ENCODE peak calls at places on chromosomes 3 and 15, in ten cellular contexts. Q is upper lobe of left lung, A is tibial nerve, E is H9, Y is kidney epithelial cell, L is sigmoid colon, T is lower leg skin, P is HFFc6, G is PC-3, C is SK-N-SH. U is an unnamed sample.

GRCh38 chr3:178705925-178706324 is 169.7 kb downstream of the KCNMB2 start:
- DNase-seq in A (no peak), E (no peak), Q (no peak), T (no peak), C (no peak), Y (no peak), L (no peak), G (peak), P (no peak), U (no peak)

GRCh38 chr3:125622381-125622788 is 27.1 kb upstream of the OSBPL11 start:
- DNase-seq in T (no peak), G (no peak), Q (peak), P (no peak), E (no peak), A (no peak), C (no peak), L (peak), Y (no peak), U (no peak)

GRCh38 chr3:86865506-86865905 is 125.4 kb downstream of the VGLL3 start:
- DNase-seq in C (no peak), Q (no peak), L (no peak), Y (no peak), E (no peak), T (no peak), P (peak), G (no peak), A (no peak), U (no peak)

GRCh38 chr3:117706037-117706436 is 996.5 kb downstream of the TUSC7 start:
- DNase-seq in G (no peak), E (no peak), Y (no peak), T (no peak), Q (no peak), C (no peak), L (no peak), P (peak), A (no peak), U (no peak)

GRCh38 chr15:99084965-99085364 is 19.9 kb upstream of the SYNM start:
- DNase-seq in Y (no peak), E (no peak), A (no peak), T (no peak), P (no peak), Q (no peak), G (no peak), L (no peak), C (no peak), U (no peak)

GRCh38 chr3:81891056-81891455 is 129.6 kb upstream of the GBE1 start:
- DNase-seq in L (no peak), A (no peak), Q (no peak), E (no peak), T (no peak), G (no peak), P (no peak), Y (no peak), C (no peak), U (no peak)

GRCh38 chr15:59616390-59616789 is 4.8 kb downstream of the GCNT3 start:
- DNase-seq in Y (peak), T (no peak), L (no peak), E (no peak), P (no peak), G (peak), Q (no peak), A (no peak), C (no peak), U (no peak)

GRCh38 chr3:169085827-169086226 is 577.7 kb downstream of the MECOM start:
- DNase-seq in A (no peak), P (peak), L (no peak), E (no peak), T (peak), Y (peak), C (no peak), Q (no peak), G (peak), U (no peak)

GRCh38 chr15:94229591-94230365 is 1.6 kb upstream of the MCTP2 start:
- DNase-seq in E (no peak), Y (no peak), Q (no peak), C (no peak), G (peak), L (no peak), P (no peak), T (no peak), A (no peak), U (no peak)

GRCh38 chr15:42385980-42386695 is 26.8 kb downstream of the CAPN3 start:
- DNase-seq in Y (no peak), E (peak), A (no peak), C (no peak), T (no peak), Q (no peak), G (no peak), L (no peak), P (no peak), U (no peak)

GRCh38 chr3:171177056-171177455 is 150.5 kb upstream of the SLC2A2 start:
- DNase-seq in Y (no peak), T (no peak), G (no peak), E (no peak), P (no peak), A (no peak), L (no peak), C (no peak), Q (no peak), U (no peak)

GRCh38 chr3:36520241-36521006 is 140.1 kb downstream of the STAC start:
- DNase-seq in C (peak), Q (no peak), E (no peak), Y (no peak), T (no peak), P (no peak), A (no peak), G (no peak), L (no peak), U (no peak)

GRCh38 chr3:124837065-124837464 is 50.1 kb downstream of the ITGB5 start:
- DNase-seq in A (no peak), C (no peak), E (no peak), Y (no peak), Q (no peak), P (no peak), G (no peak), T (no peak), L (no peak), U (no peak)

GRCh38 chr15:80710635-80711553 is 15.8 kb downstream of the ABHD17C start:
- DNase-seq in Q (no peak), A (no peak), T (no peak), L (no peak), G (peak), P (peak), E (no peak), C (no peak), Y (no peak), U (no peak)

GRCh38 chr3:39460677-39461076 is 6.8 kb upstream of the MOBP start:
- DNase-seq in Y (no peak), C (no peak), Q (no peak), A (no peak), G (no peak), T (no peak), L (no peak), P (no peak), E (no peak), U (no peak)

GRCh38 chr3:36124118-36124796 is 256.0 kb upstream of the STAC start:
- DNase-seq in P (no peak), Y (peak), G (peak), E (peak), T (no peak), L (no peak), C (peak), Q (no peak), A (no peak), U (no peak)

GRCh38 chr3:171404376-171404982 is 55.7 kb downstream of the TNIK start:
- DNase-seq in T (no peak), G (peak), Y (no peak), A (no peak), L (no peak), P (no peak), E (no peak), Q (no peak), C (no peak), U (no peak)

GRCh38 chr15:67548862-67549651 is 6.6 kb downstream of the MAP2K5 start:
- DNase-seq in T (no peak), E (peak), C (peak), P (no peak), A (no peak), Q (peak), L (peak), Y (no peak), G (no peak), U (no peak)

GRCh38 chr3:101803152-101803782 is 24.3 kb downstream of the NXPE3 start:
- DNase-seq in Y (no peak), P (peak), G (peak), C (peak), Q (peak), A (peak), L (peak), T (peak), E (no peak), U (no peak)

GRCh38 chr3:101823525-101823924 is 25.8 kb upstream of the NFKBIZ start:
- DNase-seq in E (no peak), G (no peak), Q (no peak), Y (no peak), P (no peak), L (no peak), T (no peak), A (no peak), C (no peak), U (no peak)

GRCh38 chr3:42122261-42123011 is 31.3 kb downstream of the TRAK1 start:
- DNase-seq in G (no peak), P (peak), E (no peak), A (no peak), T (no peak), Q (no peak), C (no peak), Y (no peak), L (peak), U (no peak)

GRCh38 chr15:58528197-58528870 is 96.5 kb downstream of the LIPC start:
- DNase-seq in C (no peak), Y (peak), P (peak), L (no peak), E (peak), T (no peak), Q (peak), A (no peak), G (peak), U (no peak)

GRCh38 chr3:72177075-72178050 is 392.4 kb upstream of the PROK2 start:
- DNase-seq in T (no peak), P (no peak), Y (no peak), A (no peak), C (no peak), E (no peak), Q (peak), G (no peak), L (peak), U (peak)

GRCh38 chr3:109548192-109548938 is 211.0 kb upstream of the DPPA4 start:
- DNase-seq in P (no peak), Y (no peak), C (no peak), T (no peak), A (no peak), E (no peak), G (peak), L (no peak), Q (no peak), U (no peak)

GRCh38 chr3:169627073-169627472 is 36.4 kb downstream of the MECOM start:
- DNase-seq in C (no peak), A (no peak), E (no peak), L (no peak), Y (no peak), G (no peak), P (no peak), T (no peak), Q (no peak), U (no peak)

GRCh38 chr15:38267416-38268022 is 14.9 kb downstream of the SPRED1 start:
- DNase-seq in E (no peak), L (no peak), C (no peak), P (peak), G (peak), T (no peak), Q (no peak), Y (no peak), A (no peak), U (no peak)

GRCh38 chr3:100480111-100480510 is 12.3 kb upstream of the TMEM45A start:
- DNase-seq in A (no peak), T (no peak), L (no peak), G (no peak), C (no peak), P (no peak), Q (no peak), Y (no peak), E (peak), U (no peak)

GRCh38 chr3:55912880-55913279 is 425.8 kb upstream of the WNT5A start:
- DNase-seq in C (no peak), E (no peak), P (no peak), Y (no peak), A (no peak), G (no peak), L (no peak), T (no peak), Q (no peak), U (no peak)

GRCh38 chr15:55897560-55898336 is 95.7 kb downstream of the NEDD4 start:
- DNase-seq in P (peak), C (peak), A (peak), T (peak), G (peak), E (peak), L (no peak), Q (peak), Y (no peak), U (peak)

GRCh38 chr3:24017305-24017704 is 72.2 kb downstream of the NR1D2 start:
- DNase-seq in P (no peak), A (peak), Q (no peak), C (no peak), L (no peak), Y (no peak), E (no peak), G (no peak), T (no peak), U (no peak)

GRCh38 chr3:111392911-111393351 is 149.1 kb upstream of the CD96 start:
- DNase-seq in A (no peak), T (no peak), P (no peak), C (no peak), G (peak), E (no peak), L (no peak), Y (no peak), Q (no peak), U (no peak)
- TF ChIP-seq CTCF in A (no peak), T (no peak), P (no peak), C (no peak), G (no peak), E (no peak), L (no peak), Y (no peak), Q (no peak), U (no peak)

DNA sequence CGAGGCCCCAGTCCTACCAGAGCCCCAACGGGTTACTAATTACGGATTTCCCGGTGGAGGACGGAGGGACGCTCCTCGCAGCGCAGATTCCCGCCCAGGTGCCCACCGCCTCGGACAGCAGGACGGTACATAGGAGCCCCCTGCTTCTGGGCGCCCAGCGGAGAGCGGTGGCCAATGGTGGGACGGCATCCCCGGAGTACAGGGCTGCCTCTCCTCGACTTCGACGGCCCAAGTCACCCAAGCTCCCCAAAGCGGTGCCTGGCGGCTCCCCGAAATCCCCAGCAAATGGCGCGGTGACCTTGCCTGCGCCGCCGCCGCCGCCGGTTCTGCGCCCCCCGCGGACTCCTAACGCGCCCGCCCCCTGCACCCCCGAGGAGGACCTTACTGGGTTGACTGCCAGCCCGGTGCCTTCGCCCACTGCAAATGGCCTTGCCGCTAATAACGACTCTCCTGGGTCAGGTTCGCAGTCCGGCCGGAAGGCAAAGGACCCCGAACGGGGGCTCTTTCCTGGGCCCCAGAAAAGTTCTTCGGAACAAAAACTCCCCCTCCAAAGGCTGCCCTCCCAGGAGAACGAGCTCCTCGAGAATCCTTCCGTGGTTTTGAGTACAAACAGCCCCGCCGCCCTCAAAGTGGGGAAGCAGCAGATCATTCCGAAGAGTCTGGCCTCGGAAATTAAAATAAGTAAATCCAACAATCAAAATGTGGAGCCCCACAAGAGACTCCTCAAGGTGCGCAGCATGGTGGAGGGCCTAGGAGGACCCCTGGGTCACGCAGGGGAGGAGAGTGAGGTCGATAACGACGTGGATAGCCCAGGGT is 1.1 kb downstream of the ARHGEF26 start:
- DNase-seq in C (peak), G (no peak), L (peak), Q (no peak), T (no peak), Y (no peak), A (no peak), E (peak), P (no peak), U (peak)
- TF ChIP-seq CTCF in C (no peak), G (no peak), L (no peak), Q (no peak), T (no peak), Y (no peak), A (no peak), E (no peak), P (no peak), U (no peak)

GRCh38 chr3:84960994-84961393 is 2.2 kb downstream of the CADM2 start:
- DNase-seq in C (peak), T (no peak), A (no peak), P (no peak), Y (no peak), G (no peak), L (no peak), Q (no peak), E (no peak), U (no peak)

GRCh38 chr3:84960581-84960980 is 1.8 kb downstream of the CADM2 start:
- DNase-seq in T (no peak), P (no peak), Y (no peak), Q (no peak), C (peak), G (no peak), E (no peak), A (no peak), L (no peak), U (no peak)

GRCh38 chr3:84958495-84959469 is at the start of gene CADM2:
- DNase-seq in Y (peak), C (peak), P (peak), Q (peak), A (peak), G (peak), E (peak), L (peak), T (peak), U (peak)

GRCh38 chr3:84961492-84962255 is 2.9 kb downstream of the CADM2 start:
- DNase-seq in Q (no peak), T (no peak), E (no peak), G (no peak), C (peak), Y (no peak), P (no peak), A (no peak), L (no peak), U (no peak)

DNA sequence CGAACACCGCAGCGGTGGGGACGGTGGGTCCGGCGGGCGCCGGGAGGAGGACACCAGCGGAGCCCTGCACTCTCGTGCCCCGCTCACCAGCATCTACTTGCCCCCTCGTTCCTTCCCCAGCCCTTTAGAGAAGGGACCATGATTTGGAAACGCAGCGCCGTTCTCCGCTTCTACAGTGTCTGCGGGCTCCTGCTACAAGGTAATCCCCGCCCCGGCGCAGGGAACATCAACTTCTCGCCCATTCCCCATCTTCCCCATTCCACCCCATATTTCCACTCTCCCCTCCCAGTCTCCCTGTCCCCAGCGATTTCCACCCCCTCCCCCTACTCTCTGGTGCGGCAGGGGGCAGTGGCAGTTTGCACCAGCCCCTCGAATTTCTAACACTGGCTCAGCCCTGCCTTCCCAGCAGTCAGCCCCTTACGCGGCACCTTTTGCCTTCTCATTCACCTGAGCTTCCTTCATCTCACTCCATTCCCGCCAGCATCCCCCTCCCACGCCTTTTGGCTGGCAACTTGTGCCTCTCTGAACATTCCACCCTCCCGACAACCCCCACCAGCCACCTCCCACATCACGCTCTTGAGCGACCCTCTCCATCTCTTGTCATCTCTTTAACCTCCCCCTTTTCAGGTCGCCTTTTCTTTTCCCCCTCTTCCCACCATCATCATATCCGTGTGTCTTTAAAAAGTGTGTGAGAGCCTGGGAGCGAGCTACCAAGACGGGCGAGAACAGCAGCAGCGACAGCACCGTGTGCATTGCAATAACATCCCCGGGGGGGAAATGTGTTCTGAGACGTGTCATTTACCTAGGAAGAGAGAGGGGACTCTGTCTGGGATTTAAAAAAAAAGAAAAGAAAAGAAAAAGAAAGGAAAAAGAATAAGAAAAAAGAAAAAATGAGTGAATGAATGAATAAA is 936 bp downstream of the CADM2 start:
- DNase-seq in Q (no peak), L (no peak), T (no peak), C (peak), G (no peak), Y (no peak), E (peak), P (no peak), A (no peak), U (no peak)
- TF ChIP-seq CTCF in Q (no peak), L (no peak), T (no peak), C (no peak), G (no peak), Y (no peak), E (no peak), P (no peak), A (no peak), U (no peak)

DNA sequence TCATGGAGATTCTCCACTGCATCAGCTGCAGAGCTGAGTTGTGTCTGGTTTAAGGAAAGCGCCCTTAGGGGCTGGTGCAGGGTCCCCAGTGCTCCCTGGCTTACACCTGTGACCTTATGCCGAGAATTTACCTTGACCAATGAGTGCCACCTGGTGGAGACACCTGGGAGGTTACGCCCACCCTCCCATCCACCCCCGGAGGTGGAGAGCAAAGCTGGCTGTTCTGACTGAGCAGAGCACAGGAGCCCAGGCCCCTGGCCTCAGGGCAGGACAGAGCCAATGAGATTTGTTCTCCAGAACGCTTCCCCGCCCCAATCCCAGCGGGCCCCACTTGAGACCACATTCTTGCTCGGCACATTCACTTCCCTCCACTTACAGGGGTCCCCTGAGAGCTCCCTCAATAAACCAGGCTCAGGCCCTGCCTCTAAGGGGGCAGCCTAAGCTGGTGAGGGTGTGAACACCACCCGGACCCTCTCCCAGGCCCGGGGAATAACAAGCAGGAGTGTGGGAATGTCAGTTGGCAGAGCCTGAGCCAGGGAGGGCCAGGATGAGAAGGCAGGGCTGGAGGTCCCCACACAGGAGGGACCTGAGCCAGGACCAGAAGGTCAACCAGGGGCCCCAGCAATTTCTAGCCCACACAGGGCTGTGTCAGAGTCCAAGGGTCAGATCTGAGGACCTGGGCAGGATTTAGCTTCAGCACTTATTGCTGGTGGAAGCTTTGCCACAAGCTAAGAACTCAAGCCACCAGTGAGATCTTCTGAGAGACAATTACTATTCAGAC is 117.1 kb downstream of the TPRA1 start:
- DNase-seq in P (no peak), Q (no peak), G (peak), C (peak), E (peak), T (no peak), Y (no peak), L (no peak), A (no peak), U (no peak)
- TF ChIP-seq CTCF in P (peak), Q (peak), G (peak), C (peak), E (peak), T (no peak), Y (peak), L (no peak), A (no peak), U (no peak)